ENCODE peak calls at places on chromosomes 12 and 14, in five cellular contexts. One of them, this sample, is unnamed.
A peak's percentile ranks its signal among the peaks of the same experiment; 100 is the strongest.

GRCh38 chr12:25583545-25583944 is 30.5 kb upstream of the LMNTD1 start:
- DNase-seq in GM12878: no peak
- DNase-seq in K562: peak; percentile 13
- DNase-seq in HepG2: no peak
- DNase-seq in H1: peak; percentile 1
- DNase-seq in this sample: peak; percentile 10

GRCh38 chr14:78608998-78609787 is 439.0 kb downstream of the NRXN3 start:
- DNase-seq in GM12878: no peak
- DNase-seq in K562: no peak
- DNase-seq in HepG2: no peak
- DNase-seq in H1: no peak
- DNase-seq in this sample: no peak

GRCh38 chr14:89849931-89850330 is 104.6 kb downstream of the EFCAB11 start:
- DNase-seq in GM12878: no peak
- DNase-seq in K562: no peak
- DNase-seq in HepG2: no peak
- DNase-seq in H1: no peak
- DNase-seq in this sample: no peak

GRCh38 chr12:130041983-130042812 is 120.1 kb upstream of the FZD10 start:
- DNase-seq in GM12878: no peak
- DNase-seq in K562: peak; percentile 51
- DNase-seq in HepG2: no peak
- DNase-seq in H1: no peak
- DNase-seq in this sample: no peak

GRCh38 chr12:67752226-67752732 is 103.7 kb downstream of the DYRK2 start:
- DNase-seq in GM12878: no peak
- DNase-seq in K562: no peak
- DNase-seq in HepG2: no peak
- DNase-seq in H1: no peak
- DNase-seq in this sample: no peak

GRCh38 chr12:5973461-5974115 is 28.5 kb upstream of the ANO2 start:
- DNase-seq in GM12878: no peak
- DNase-seq in K562: no peak
- DNase-seq in HepG2: no peak
- DNase-seq in H1: no peak
- DNase-seq in this sample: no peak

GRCh38 chr14:89351364-89351957 is 65.6 kb downstream of the FOXN3 start:
- DNase-seq in GM12878: peak; percentile 54
- DNase-seq in K562: no peak
- DNase-seq in HepG2: peak; percentile 98
- DNase-seq in H1: peak; percentile 38
- DNase-seq in this sample: no peak

GRCh38 chr14:27484633-27485032 is 886.8 kb upstream of the NOVA1 start:
- DNase-seq in GM12878: no peak
- DNase-seq in K562: no peak
- DNase-seq in HepG2: no peak
- DNase-seq in H1: no peak
- DNase-seq in this sample: no peak

GRCh38 chr12:10169094-10169493 is 2.8 kb downstream of the OLR1 start:
- DNase-seq in GM12878: no peak
- DNase-seq in K562: no peak
- DNase-seq in HepG2: no peak
- DNase-seq in H1: no peak
- DNase-seq in this sample: no peak

GRCh38 chr12:80636832-80637231 is 70.6 kb upstream of the MYF6 start:
- DNase-seq in GM12878: no peak
- DNase-seq in K562: no peak
- DNase-seq in HepG2: no peak
- DNase-seq in H1: no peak
- DNase-seq in this sample: no peak

GRCh38 chr14:33836203-33836894 is 114.5 kb downstream of the EGLN3 start:
- DNase-seq in GM12878: no peak
- DNase-seq in K562: peak; percentile 61
- DNase-seq in HepG2: no peak
- DNase-seq in H1: no peak
- DNase-seq in this sample: no peak

GRCh38 chr12:79250955-79251354 is 386.4 kb downstream of the SYT1 start:
- DNase-seq in GM12878: no peak
- DNase-seq in K562: no peak
- DNase-seq in HepG2: no peak
- DNase-seq in H1: no peak
- DNase-seq in this sample: no peak

GRCh38 chr12:120121766-120122293 is 5.3 kb upstream of the RAB35 start:
- DNase-seq in GM12878: peak; percentile 88
- DNase-seq in K562: no peak
- DNase-seq in HepG2: peak; percentile 81
- DNase-seq in H1: no peak
- DNase-seq in this sample: no peak

GRCh38 chr12:80877706-80878384 is 59.9 kb downstream of the LIN7A start:
- DNase-seq in GM12878: no peak
- DNase-seq in K562: no peak
- DNase-seq in HepG2: no peak
- DNase-seq in H1: no peak
- DNase-seq in this sample: no peak

GRCh38 chr12:77924703-77925102 is 94.0 kb downstream of the NAV3 start:
- DNase-seq in GM12878: no peak
- DNase-seq in K562: no peak
- DNase-seq in HepG2: no peak
- DNase-seq in H1: no peak
- DNase-seq in this sample: no peak

GRCh38 chr14:23545740-23546411 is 5.7 kb downstream of the ZFHX2 start:
- DNase-seq in GM12878: no peak
- DNase-seq in K562: no peak
- DNase-seq in HepG2: peak; percentile 65
- DNase-seq in H1: no peak
- DNase-seq in this sample: no peak

GRCh38 chr12:105459760-105460325 is 129.4 kb downstream of the C12orf75 start:
- DNase-seq in GM12878: no peak
- DNase-seq in K562: no peak
- DNase-seq in HepG2: no peak
- DNase-seq in H1: no peak
- DNase-seq in this sample: no peak

DNA sequence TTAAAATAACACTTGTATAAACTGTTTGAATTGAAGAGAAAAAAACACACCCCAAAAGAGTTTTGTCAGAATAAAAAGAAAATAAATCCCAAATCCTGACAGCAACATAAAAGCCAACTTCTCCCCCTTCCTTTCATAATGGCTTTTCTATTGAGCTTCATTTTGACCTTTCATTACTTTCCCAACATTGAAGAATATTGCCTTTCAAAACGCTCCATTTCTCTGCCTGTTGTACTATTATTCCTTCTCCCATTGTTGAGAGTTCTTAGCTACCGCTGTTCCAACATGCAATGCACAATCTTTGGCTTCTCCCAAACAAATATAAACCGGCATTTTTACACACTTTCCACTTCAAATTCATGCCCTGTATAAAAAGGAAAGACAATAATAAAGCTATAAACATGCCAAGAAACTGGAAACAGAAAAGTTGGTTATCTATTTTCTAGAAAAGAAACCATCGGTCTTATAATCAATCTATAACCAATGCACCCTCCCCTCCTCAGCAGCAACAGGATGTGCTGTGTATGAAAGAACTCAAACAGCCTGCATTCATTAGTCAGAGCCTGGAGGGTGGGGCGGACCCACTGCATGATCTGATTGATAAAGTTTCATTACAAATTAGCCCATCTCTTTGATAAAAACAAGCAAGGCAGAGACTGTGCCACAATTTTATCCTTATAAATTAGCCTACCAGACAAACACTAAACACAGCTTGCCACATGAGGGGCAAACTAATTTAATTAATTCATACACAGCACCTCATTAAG is 448.3 kb downstream of the BCAT1 start:
- DNase-seq in GM12878: no peak
- DNase-seq in K562: no peak
- DNase-seq in HepG2: no peak
- DNase-seq in H1: no peak
- DNase-seq in this sample: no peak
- H3K27ac ChIP-seq in GM12878: no peak overlapping the region
- H3K27ac ChIP-seq in K562: no peak overlapping the region
- H3K27ac ChIP-seq in HepG2: no peak overlapping the region
- H3K27ac ChIP-seq in H1: no peak overlapping the region
- H3K27ac ChIP-seq in this sample: no peak overlapping the region

DNA sequence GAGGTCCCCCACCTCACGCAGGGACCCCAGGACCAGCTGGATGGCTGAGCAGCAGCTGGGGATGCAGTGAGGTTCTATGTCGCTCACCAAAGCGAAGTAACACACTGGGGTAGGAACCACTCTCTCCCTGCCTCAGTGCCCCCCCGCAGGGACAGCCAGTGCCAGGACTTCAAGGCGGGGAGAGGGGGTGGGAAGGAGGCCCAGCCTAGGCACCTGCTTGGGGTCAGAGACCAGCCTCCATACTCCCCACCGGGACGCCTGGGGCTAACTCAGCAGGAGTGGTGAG is 7.1 kb downstream of the AKT1 start:
- DNase-seq in GM12878: no peak
- DNase-seq in K562: no peak
- DNase-seq in HepG2: no peak
- DNase-seq in H1: no peak
- DNase-seq in this sample: no peak
- H2AFZ ChIP-seq in GM12878: no peak overlapping the region
- H2AFZ ChIP-seq in K562: no peak overlapping the region
- H2AFZ ChIP-seq in HepG2: no peak overlapping the region
- H2AFZ ChIP-seq in H1: no peak overlapping the region
- H2AFZ ChIP-seq in this sample: no peak overlapping the region

DNA sequence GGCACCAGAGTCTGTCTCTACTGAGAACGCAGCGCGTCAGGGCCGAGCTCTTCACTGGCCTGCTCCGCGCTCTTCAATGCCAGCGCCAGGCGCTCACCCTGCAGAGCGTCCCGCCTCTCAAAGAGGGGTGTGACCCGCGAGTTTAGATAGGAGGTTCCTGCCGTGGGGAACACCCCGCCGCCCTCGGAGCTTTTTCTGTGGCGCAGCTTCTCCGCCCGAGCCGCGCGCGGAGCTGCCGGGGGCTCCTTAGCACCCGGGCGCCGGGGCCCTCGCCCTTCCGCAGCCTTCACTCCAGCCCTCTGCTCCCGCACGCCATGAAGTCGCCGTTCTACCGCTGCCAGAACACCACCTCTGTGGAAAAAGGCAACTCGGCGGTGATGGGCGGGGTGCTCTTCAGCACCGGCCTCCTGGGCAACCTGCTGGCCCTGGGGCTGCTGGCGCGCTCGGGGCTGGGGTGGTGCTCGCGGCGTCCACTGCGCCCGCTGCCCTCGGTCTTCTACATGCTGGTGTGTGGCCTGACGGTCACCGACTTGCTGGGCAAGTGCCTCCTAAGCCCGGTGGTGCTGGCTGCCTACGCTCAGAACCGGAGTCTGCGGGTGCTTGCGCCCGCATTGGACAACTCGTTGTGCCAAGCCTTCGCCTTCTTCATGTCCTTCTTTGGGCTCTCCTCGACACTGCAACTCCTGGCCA is at the start of gene PTGDR:
- DNase-seq in GM12878: no peak
- DNase-seq in K562: no peak
- DNase-seq in HepG2: no peak
- DNase-seq in H1: no peak
- DNase-seq in this sample: no peak
- TF ChIP-seq SRF in GM12878: no peak
- TF ChIP-seq SRF in K562: no peak
- TF ChIP-seq SRF in HepG2: no peak
- TF ChIP-seq SRF in H1: no peak
- TF ChIP-seq SRF in this sample: no peak

GRCh38 chr12:13222076-13222475 is 25.6 kb downstream of the EMP1 start:
- DNase-seq in GM12878: no peak
- DNase-seq in K562: no peak
- DNase-seq in HepG2: no peak
- DNase-seq in H1: no peak
- DNase-seq in this sample: no peak
- H3K27ac ChIP-seq in GM12878: no peak overlapping the region
- H3K27ac ChIP-seq in K562: no peak overlapping the region
- H3K27ac ChIP-seq in HepG2: no peak overlapping the region
- H3K27ac ChIP-seq in H1: no peak overlapping the region
- H3K27ac ChIP-seq in this sample: no peak overlapping the region

DNA sequence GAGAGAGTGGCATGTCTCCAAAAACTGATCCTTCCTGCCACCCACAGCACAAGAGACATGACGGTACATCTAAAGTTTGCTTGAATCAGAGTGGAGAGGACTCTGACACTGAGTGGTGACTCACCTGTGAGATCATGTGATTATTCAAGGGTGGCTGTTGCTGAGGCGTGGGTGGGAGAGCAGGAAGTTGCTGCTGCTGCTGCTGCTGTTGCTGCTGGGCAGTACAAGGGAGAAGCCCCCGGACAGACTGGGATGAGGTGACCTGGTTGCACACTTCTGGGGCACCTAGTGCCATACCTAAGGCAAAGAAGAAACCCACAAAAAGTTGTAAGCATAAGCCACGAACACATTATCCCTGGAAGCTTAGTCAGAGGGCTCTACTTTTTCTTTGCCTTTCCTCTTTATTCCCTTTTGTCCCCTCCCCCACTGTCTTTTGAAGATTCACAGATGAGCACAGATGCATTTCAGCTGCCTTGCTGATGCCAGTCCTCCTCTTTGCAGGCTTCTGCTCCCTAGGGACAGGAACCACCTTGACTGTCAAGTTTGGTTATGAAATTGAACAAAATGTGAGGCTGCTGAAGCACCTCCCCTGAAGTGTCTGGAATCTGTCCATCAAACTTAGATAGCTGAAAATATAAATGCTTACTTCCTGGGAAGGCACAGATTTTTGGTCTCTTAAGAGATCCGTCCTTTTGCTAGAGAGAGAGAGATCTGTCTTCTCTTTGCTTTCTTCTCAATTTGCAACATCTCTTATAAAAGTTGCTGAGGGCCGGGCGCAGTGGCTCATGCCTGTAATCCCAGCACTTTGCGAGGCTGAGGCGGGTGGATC is 29.5 kb upstream of the STAC3 start:
- DNase-seq in GM12878: peak; percentile 74
- DNase-seq in K562: peak; percentile 71
- DNase-seq in HepG2: peak; percentile 84
- DNase-seq in H1: no peak
- DNase-seq in this sample: peak; percentile 79
- H2AFZ ChIP-seq in GM12878: peak overlapping the region; percentile 27
- H2AFZ ChIP-seq in K562: peak overlapping the region; percentile 18
- H2AFZ ChIP-seq in HepG2: no peak overlapping the region
- H2AFZ ChIP-seq in H1: no peak overlapping the region
- H2AFZ ChIP-seq in this sample: no peak overlapping the region

DNA sequence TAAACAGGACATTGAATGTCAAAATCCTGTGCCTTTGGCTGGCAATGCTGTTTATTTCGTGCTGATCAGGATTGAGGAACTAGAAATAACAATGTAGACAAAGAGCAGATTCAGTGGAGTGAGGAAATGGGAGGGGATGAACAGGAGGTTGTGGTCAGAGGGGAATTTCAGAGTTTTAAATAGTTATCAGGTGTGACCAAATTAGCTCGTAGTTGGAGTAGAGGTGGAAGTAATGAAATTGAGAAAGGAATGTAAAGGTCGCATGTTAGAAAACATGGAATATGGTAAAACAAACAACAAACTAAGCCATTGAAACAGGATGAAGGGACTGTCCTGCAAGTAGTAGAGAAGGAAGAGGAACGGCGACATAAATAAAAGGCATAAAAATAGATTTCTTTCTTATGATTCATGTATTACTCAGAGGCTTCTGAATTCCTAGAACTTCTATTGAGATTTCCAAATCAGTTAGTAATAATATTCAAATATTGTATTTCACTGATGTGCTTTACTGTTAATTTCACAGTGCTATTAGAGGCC is 9.5 kb upstream of the SAV1 start:
- DNase-seq in GM12878: peak; percentile 61
- DNase-seq in K562: no peak
- DNase-seq in HepG2: peak; percentile 1
- DNase-seq in H1: no peak
- DNase-seq in this sample: peak; percentile 70
- TF ChIP-seq SRF in GM12878: no peak
- TF ChIP-seq SRF in K562: no peak
- TF ChIP-seq SRF in HepG2: no peak
- TF ChIP-seq SRF in H1: no peak
- TF ChIP-seq SRF in this sample: no peak